ENCODE peak calls at places on chromosomes 16 and 17, in five cellular contexts. F, R, K, C and P are unnamed samples.
A peak's percentile ranks its signal among the peaks of the same experiment; 100 is the strongest.

GRCh38 chr16:88920618-88921602 is 54.5 kb upstream of the PABPN1L start:
- DNase-seq in R (peak; percentile 73), K (peak; percentile 61), F (no peak), C (peak; percentile 59), P (peak; percentile 40)

GRCh38 chr16:27775254-27775653 is 225.3 kb downstream of the KATNIP start:
- DNase-seq in C (no peak), R (no peak), K (no peak), F (no peak), P (no peak)

GRCh38 chr17:496761-497586 is 144.4 kb upstream of the RPH3AL start:
- DNase-seq in C (no peak), K (no peak), R (peak; percentile 24), F (no peak), P (no peak)

GRCh38 chr17:35849469-35850348 is 19.0 kb downstream of the HEATR9 start:
- DNase-seq in R (peak; percentile 74), C (no peak), F (peak; percentile 67), K (no peak), P (peak; percentile 70)

GRCh38 chr17:64297467-64298088 is 34.5 kb upstream of the TEX2 start:
- DNase-seq in K (no peak), C (no peak), R (no peak), F (no peak), P (no peak)

GRCh38 chr16:52528393-52529080 is 18.4 kb downstream of the TOX3 start:
- DNase-seq in R (no peak), C (no peak), F (no peak), K (no peak), P (no peak)

GRCh38 chr16:12059216-12059769 is 82.8 kb downstream of the SNX29 start:
- DNase-seq in F (no peak), R (no peak), C (no peak), K (no peak), P (no peak)

GRCh38 chr17:37841232-37841631 is 83.0 kb upstream of the TBC1D3K start:
- DNase-seq in F (no peak), R (no peak), C (no peak), K (no peak), P (no peak)

GRCh38 chr17:5260542-5260941 is 21.5 kb upstream of the RABEP1 start:
- DNase-seq in R (no peak), F (no peak), C (no peak), K (no peak), P (no peak)

GRCh38 chr17:29778936-29779811 is 150.9 kb downstream of the SSH2 start:
- DNase-seq in C (peak; percentile 81), R (peak; percentile 63), K (peak; percentile 75), F (peak; percentile 84), P (peak; percentile 67)

GRCh38 chr17:41632482-41633105 is 8.2 kb upstream of the KRT17 start:
- DNase-seq in K (no peak), F (no peak), C (no peak), R (no peak), P (no peak)

GRCh38 chr17:28338056-28338768 is 2.7 kb downstream of the TNFAIP1 start:
- DNase-seq in K (no peak), R (peak; percentile 85), C (no peak), F (no peak), P (peak; percentile 45)

GRCh38 chr16:65888201-65888600 is 478.3 kb upstream of the CDH5 start:
- DNase-seq in K (no peak), R (peak; percentile 3), F (no peak), C (no peak), P (no peak)

GRCh38 chr17:75601057-75601987 is 13.7 kb downstream of the MYO15B start:
- DNase-seq in F (peak; percentile 82), K (peak; percentile 47), C (peak; percentile 36), R (peak; percentile 29), P (no peak)

GRCh38 chr16:30641378-30641982 is 9.3 kb upstream of the PRR14 start:
- DNase-seq in R (no peak), F (no peak), C (no peak), K (no peak), P (no peak)

GRCh38 chr17:19376799-19377198 is 1.5 kb upstream of the MAPK7 start:
- DNase-seq in F (no peak), K (no peak), C (no peak), R (no peak), P (no peak)

GRCh38 chr17:7029659-7030058 is 6.2 kb upstream of the SLC16A13 start:
- DNase-seq in C (peak; percentile 23), R (no peak), F (no peak), K (no peak), P (no peak)

GRCh38 chr16:22663389-22664064 is 150.4 kb upstream of the HS3ST2 start:
- DNase-seq in C (no peak), R (no peak), K (no peak), F (no peak), P (no peak)

GRCh38 chr16:11781773-11782172 is 15.3 kb downstream of the ZC3H7A start:
- DNase-seq in K (no peak), R (no peak), F (no peak), C (no peak), P (no peak)

GRCh38 chr17:21019976-21020575 is 22.7 kb downstream of the USP22 start:
- DNase-seq in C (no peak), F (no peak), K (no peak), R (peak; percentile 49), P (no peak)

GRCh38 chr17:82383411-82383810 is 11.8 kb downstream of the UTS2R start:
- DNase-seq in F (no peak), C (no peak), R (no peak), K (no peak), P (no peak)

GRCh38 chr16:53768593-53768992 is 64.6 kb downstream of the FTO start:
- DNase-seq in R (peak; percentile 95), F (peak; percentile 39), K (no peak), C (no peak), P (peak; percentile 95)

GRCh38 chr16:57912529-57913260 is 58.2 kb downstream of the CNGB1 start:
- DNase-seq in R (no peak), K (no peak), F (no peak), C (no peak), P (no peak)

GRCh38 chr16:80200079-80200478 is 340.7 kb upstream of the DYNLRB2 start:
- DNase-seq in R (no peak), C (no peak), K (no peak), F (no peak), P (no peak)

GRCh38 chr17:21502301-21502700 is 126.1 kb downstream of the KCNJ12 start:
- DNase-seq in C (no peak), K (no peak), R (no peak), F (no peak), P (no peak)

GRCh38 chr17:44568311-44568710 is 11.0 kb downstream of the FZD2 start:
- DNase-seq in K (no peak), C (no peak), F (no peak), R (no peak), P (no peak)

GRCh38 chr17:44564429-44564828 is 7.1 kb downstream of the FZD2 start:
- DNase-seq in R (no peak), F (no peak), K (no peak), C (no peak), P (no peak)

GRCh38 chr17:44561237-44561623 is 3.9 kb downstream of the FZD2 start:
- DNase-seq in K (no peak), F (no peak), R (no peak), C (no peak), P (no peak)

GRCh38 chr17:44569459-44569858 is 12.2 kb downstream of the FZD2 start:
- DNase-seq in C (no peak), F (no peak), R (no peak), K (no peak), P (no peak)

DNA sequence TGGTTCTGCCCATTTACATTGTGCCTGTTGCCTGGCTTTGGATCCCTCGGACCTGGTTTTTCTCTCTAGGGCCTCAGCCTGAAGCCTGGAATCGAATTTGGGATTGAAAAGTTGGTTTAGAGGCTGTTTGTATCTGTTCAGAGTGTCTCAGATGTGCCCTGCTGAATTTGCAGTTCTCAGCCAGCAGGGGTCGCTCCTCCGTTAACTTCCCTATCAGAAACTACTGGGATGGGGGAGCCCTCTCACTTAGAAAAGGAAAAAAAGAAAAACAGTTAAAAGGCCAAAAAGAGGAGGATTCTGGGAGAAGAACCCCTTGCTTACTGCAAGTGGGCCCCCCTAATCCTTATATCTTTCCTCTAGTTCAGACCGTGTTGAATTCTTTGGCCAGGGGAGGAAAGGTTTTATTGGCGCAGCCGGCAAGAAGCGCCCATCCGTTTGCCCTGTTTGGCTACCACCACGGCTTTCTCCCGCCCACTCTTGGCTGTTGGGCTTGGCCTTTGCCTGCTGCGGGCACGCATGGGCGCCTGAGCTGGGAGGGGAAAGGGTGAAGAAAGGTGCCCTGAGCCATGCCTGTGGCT is 8.7 kb downstream of the FZD2 start:
- DNase-seq in F (no peak), K (no peak), C (no peak), R (no peak), P (no peak)
- TF ChIP-seq CTCF in F (peak; percentile 43), K (no peak), C (no peak), R (peak; percentile 58), P (peak; percentile 46)

DNA sequence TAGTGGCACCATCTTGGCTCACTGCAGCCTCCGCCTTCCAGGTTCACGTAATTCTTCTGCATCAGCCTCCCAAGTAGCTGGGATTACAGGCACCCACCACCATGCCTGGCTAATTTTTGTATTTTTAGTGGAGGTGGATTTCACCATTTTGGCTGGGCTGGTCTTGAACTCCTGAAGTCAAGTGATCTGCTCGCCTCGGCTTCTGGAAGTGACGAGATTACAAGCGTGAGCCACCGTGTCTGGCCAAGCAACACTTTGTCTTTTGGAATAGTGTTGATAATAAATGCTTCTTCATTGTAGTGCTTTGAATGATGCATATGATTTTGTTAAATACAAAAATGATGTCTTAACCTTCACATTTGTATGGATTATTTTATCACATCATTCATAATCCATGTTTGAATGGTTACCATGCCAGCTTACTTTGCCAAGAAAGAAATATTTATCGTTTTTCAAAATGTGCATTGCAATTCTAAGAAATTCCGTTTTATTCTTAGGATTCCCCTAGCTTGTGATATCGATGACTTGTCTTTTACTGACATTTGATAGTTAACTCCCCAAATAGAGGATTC is 29.1 kb downstream of the USP10 start:
- DNase-seq in C (no peak), K (no peak), R (no peak), F (no peak), P (no peak)
- H3K4me3 ChIP-seq in C (no peak overlapping the region), K (no peak overlapping the region), R (no peak overlapping the region), F (peak overlapping the region; percentile 33), P (no peak overlapping the region)

GRCh38 chr16:10387378-10387681 is 1.5 kb downstream of the ATF7IP2 start:
- DNase-seq in R (no peak), C (no peak), F (no peak), K (no peak), P (no peak)
- TF ChIP-seq CTCF in R (no peak), C (no peak), F (no peak), K (no peak), P (no peak)

DNA sequence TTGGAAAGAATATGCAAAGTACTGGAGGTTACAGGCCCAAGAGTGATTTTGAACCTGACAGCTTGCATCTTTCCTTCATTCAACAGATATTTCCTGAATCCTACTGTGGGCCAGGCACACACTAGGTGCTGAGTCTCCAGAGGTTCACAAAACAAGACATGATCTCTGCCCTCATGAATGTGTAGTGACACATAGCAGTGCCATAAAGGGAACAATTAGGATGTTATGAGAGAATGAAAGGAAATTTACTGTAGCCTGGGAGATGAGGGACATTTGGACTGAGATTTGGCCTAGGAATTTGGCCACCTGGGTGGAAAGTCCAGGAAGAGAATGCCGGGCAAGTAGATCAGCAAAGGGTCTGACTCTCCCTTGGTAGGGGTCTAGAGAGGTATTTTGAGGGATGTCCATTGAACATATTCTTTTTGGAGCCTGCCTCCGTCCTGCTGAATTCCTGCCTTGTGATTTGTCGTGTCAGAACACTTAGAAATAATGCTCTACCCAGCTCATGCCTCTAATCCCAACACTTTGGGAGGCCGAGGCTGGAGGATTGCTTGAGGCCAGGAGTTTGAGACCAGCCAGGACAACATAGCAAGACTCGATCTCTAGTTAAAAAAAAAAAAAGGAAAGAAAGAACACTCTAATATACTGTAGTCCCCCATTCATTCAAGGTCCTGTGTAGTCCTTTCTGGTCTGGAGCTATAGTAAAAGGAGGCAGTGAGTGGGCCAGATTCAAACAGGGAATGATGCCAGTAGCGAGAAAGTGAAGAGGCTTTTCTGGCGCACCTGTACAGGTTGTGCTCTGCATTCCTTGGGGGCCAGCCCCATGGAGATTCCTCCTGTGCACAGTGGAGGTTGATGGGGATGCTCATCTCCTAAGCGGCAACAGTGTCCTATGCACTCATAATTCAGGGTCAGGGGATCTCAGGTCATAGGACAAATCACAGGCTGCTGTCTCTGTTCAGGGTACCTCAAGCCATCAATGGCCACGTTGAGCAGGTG is 90.6 kb upstream of the CLEC18A start:
- DNase-seq in F (no peak), R (no peak), C (no peak), K (no peak), P (no peak)
- H3K4me3 ChIP-seq in F (no peak overlapping the region), R (no peak overlapping the region), C (no peak overlapping the region), K (no peak overlapping the region), P (no peak overlapping the region)